ENCODE peak calls at places on chromosomes 7 and 10, in ten cellular contexts. One of them, this sample, is unnamed.

GRCh38 chr10:92264249-92264648 is 26.6 kb downstream of the CPEB3 start:
- DNase-seq in left colon: no peak
- DNase-seq in NCI-H69: no peak
- DNase-seq in HEK293T: no peak
- DNase-seq in body of pancreas: no peak
- DNase-seq in GM19239: no peak
- DNase-seq in A549: no peak
- DNase-seq in ACHN: no peak
- DNase-seq in hepatocyte: no peak
- DNase-seq in PC-3: no peak
- DNase-seq in this sample: no peak

GRCh38 chr7:139389091-139389490 is 29.4 kb downstream of the LUC7L2 start:
- DNase-seq in GM19239: no peak
- DNase-seq in PC-3: no peak
- DNase-seq in A549: no peak
- DNase-seq in NCI-H69: no peak
- DNase-seq in left colon: no peak
- DNase-seq in hepatocyte: no peak
- DNase-seq in HEK293T: no peak
- DNase-seq in ACHN: no peak
- DNase-seq in body of pancreas: no peak
- DNase-seq in this sample: no peak

GRCh38 chr7:16062269-16062668 is 359.1 kb downstream of the CRPPA start:
- DNase-seq in left colon: no peak
- DNase-seq in NCI-H69: no peak
- DNase-seq in ACHN: no peak
- DNase-seq in PC-3: peak; percentile 65
- DNase-seq in A549: no peak
- DNase-seq in hepatocyte: no peak
- DNase-seq in body of pancreas: no peak
- DNase-seq in HEK293T: no peak
- DNase-seq in GM19239: no peak
- DNase-seq in this sample: no peak

GRCh38 chr7:12257582-12257981 is 46.5 kb downstream of the TMEM106B start:
- DNase-seq in PC-3: peak; percentile 15
- DNase-seq in hepatocyte: no peak
- DNase-seq in body of pancreas: no peak
- DNase-seq in HEK293T: no peak
- DNase-seq in NCI-H69: peak; percentile 19
- DNase-seq in ACHN: peak; percentile 77
- DNase-seq in A549: no peak
- DNase-seq in left colon: no peak
- DNase-seq in GM19239: peak; percentile 24
- DNase-seq in this sample: peak; percentile 39

GRCh38 chr10:95474228-95475002 is 86.8 kb downstream of the SORBS1 start:
- DNase-seq in body of pancreas: no peak
- DNase-seq in A549: no peak
- DNase-seq in ACHN: no peak
- DNase-seq in left colon: no peak
- DNase-seq in NCI-H69: peak; percentile 78
- DNase-seq in hepatocyte: peak; percentile 70
- DNase-seq in GM19239: no peak
- DNase-seq in PC-3: no peak
- DNase-seq in HEK293T: no peak
- DNase-seq in this sample: peak; percentile 47

GRCh38 chr7:121416533-121416932 is 20.4 kb upstream of the FAM3C start:
- DNase-seq in ACHN: no peak
- DNase-seq in body of pancreas: no peak
- DNase-seq in HEK293T: no peak
- DNase-seq in PC-3: no peak
- DNase-seq in NCI-H69: no peak
- DNase-seq in A549: no peak
- DNase-seq in GM19239: no peak
- DNase-seq in hepatocyte: no peak
- DNase-seq in left colon: no peak
- DNase-seq in this sample: no peak

GRCh38 chr10:68870545-68871104 is 30.5 kb upstream of the DDX50 start:
- DNase-seq in A549: no peak
- DNase-seq in left colon: no peak
- DNase-seq in PC-3: no peak
- DNase-seq in GM19239: no peak
- DNase-seq in HEK293T: no peak
- DNase-seq in hepatocyte: no peak
- DNase-seq in body of pancreas: no peak
- DNase-seq in ACHN: no peak
- DNase-seq in NCI-H69: no peak
- DNase-seq in this sample: no peak

GRCh38 chr7:108384721-108385483 is 71.3 kb downstream of the NRCAM start:
- DNase-seq in ACHN: peak; percentile 14
- DNase-seq in hepatocyte: no peak
- DNase-seq in GM19239: no peak
- DNase-seq in HEK293T: no peak
- DNase-seq in NCI-H69: peak; percentile 34
- DNase-seq in left colon: no peak
- DNase-seq in A549: no peak
- DNase-seq in body of pancreas: no peak
- DNase-seq in PC-3: peak; percentile 16
- DNase-seq in this sample: no peak

GRCh38 chr10:91689731-91690168 is 56.9 kb upstream of the PPP1R3C start:
- DNase-seq in hepatocyte: no peak
- DNase-seq in ACHN: no peak
- DNase-seq in body of pancreas: no peak
- DNase-seq in A549: no peak
- DNase-seq in GM19239: no peak
- DNase-seq in HEK293T: no peak
- DNase-seq in PC-3: peak; percentile 30
- DNase-seq in left colon: no peak
- DNase-seq in NCI-H69: peak; percentile 3
- DNase-seq in this sample: no peak

GRCh38 chr7:154931906-154932305 is 71.0 kb downstream of the PAXIP1 start:
- DNase-seq in NCI-H69: no peak
- DNase-seq in PC-3: peak; percentile 11
- DNase-seq in ACHN: peak; percentile 27
- DNase-seq in left colon: no peak
- DNase-seq in GM19239: no peak
- DNase-seq in hepatocyte: no peak
- DNase-seq in HEK293T: no peak
- DNase-seq in body of pancreas: no peak
- DNase-seq in A549: no peak
- DNase-seq in this sample: no peak

GRCh38 chr10:119663866-119664698 is 12.9 kb downstream of the BAG3 start:
- DNase-seq in HEK293T: no peak
- DNase-seq in PC-3: no peak
- DNase-seq in NCI-H69: no peak
- DNase-seq in GM19239: no peak
- DNase-seq in left colon: no peak
- DNase-seq in body of pancreas: no peak
- DNase-seq in ACHN: no peak
- DNase-seq in A549: no peak
- DNase-seq in hepatocyte: no peak
- DNase-seq in this sample: no peak

GRCh38 chr10:112996462-112996861 is 46.4 kb downstream of the TCF7L2 start:
- DNase-seq in PC-3: no peak
- DNase-seq in body of pancreas: no peak
- DNase-seq in NCI-H69: no peak
- DNase-seq in ACHN: no peak
- DNase-seq in A549: no peak
- DNase-seq in GM19239: no peak
- DNase-seq in HEK293T: no peak
- DNase-seq in left colon: no peak
- DNase-seq in hepatocyte: no peak
- DNase-seq in this sample: no peak